ENCODE peak calls at places on chromosomes 13 and 19, in seven cellular contexts. Z, I, R, X, F, S and O are unnamed samples.

GRCh38 chr19:10748924-10749434 is 31.1 kb downstream of the DNM2 start:
- DNase-seq in Z (peak; percentile 56), I (peak; percentile 26), R (no peak), X (no peak), F (peak; percentile 90), S (peak; percentile 72), O (peak; percentile 98)

GRCh38 chr19:49340069-49340864 is 5.1 kb downstream of the CD37 start:
- DNase-seq in Z (no peak), I (peak; percentile 39), R (peak; percentile 80), X (peak; percentile 99), F (no peak), S (peak; percentile 54), O (no peak)

GRCh38 chr13:48009298-48009697 is 8.2 kb upstream of the SUCLA2 start:
- DNase-seq in Z (no peak), I (peak; percentile 90), R (no peak), X (no peak), F (peak; percentile 78), S (no peak), O (peak; percentile 97)

GRCh38 chr19:57648336-57649003 is 15.5 kb downstream of the ZNF211 start:
- DNase-seq in Z (no peak), I (no peak), R (no peak), X (no peak), F (no peak), S (no peak), O (no peak)

GRCh38 chr19:42199440-42200115 is 17.9 kb downstream of the DEDD2 start:
- DNase-seq in Z (no peak), I (no peak), R (peak; percentile 61), X (peak; percentile 43), F (no peak), S (no peak), O (no peak)

GRCh38 chr19:33191501-33191900 is 2.6 kb upstream of the LRP3 start:
- DNase-seq in Z (no peak), I (no peak), R (no peak), X (no peak), F (no peak), S (no peak), O (no peak)

GRCh38 chr13:27967736-27968315 is 1.3 kb downstream of the CDX2 start:
- DNase-seq in Z (no peak), I (no peak), R (peak; percentile 49), X (no peak), F (no peak), S (no peak), O (no peak)

GRCh38 chr19:13817018-13817614 is 21.9 kb downstream of the ZSWIM4 start:
- DNase-seq in Z (no peak), I (peak; percentile 30), R (peak; percentile 100), X (peak; percentile 11), F (no peak), S (peak; percentile 48), O (no peak)

GRCh38 chr19:461664-462551 is 1.1 kb upstream of the SHC2 start:
- DNase-seq in Z (no peak), I (peak; percentile 12), R (peak; percentile 77), X (no peak), F (peak; percentile 31), S (peak; percentile 83), O (no peak)

GRCh38 chr19:19261350-19262189 is 11.5 kb downstream of the TM6SF2 start:
- DNase-seq in Z (no peak), I (peak; percentile 12), R (peak; percentile 88), X (no peak), F (no peak), S (peak; percentile 52), O (no peak)

GRCh38 chr19:11164879-11165406 is 9.4 kb upstream of the SPC24 start:
- DNase-seq in Z (no peak), I (peak; percentile 94), R (no peak), X (no peak), F (no peak), S (peak; percentile 74), O (no peak)

GRCh38 chr19:18450934-18451836 is 13.3 kb upstream of the ISYNA1 start:
- DNase-seq in Z (no peak), I (peak; percentile 80), R (peak; percentile 83), X (peak; percentile 77), F (peak; percentile 82), S (peak; percentile 89), O (peak; percentile 83)

GRCh38 chr19:35495107-35496064 is 5.1 kb upstream of the KRTDAP start:
- DNase-seq in Z (peak; percentile 35), I (peak; percentile 87), R (peak; percentile 86), X (peak; percentile 77), F (peak; percentile 64), S (peak; percentile 87), O (peak; percentile 64)

GRCh38 chr13:19795956-19796355 is 13.2 kb upstream of the PSPC1 start:
- DNase-seq in Z (no peak), I (no peak), R (no peak), X (no peak), F (no peak), S (no peak), O (no peak)

GRCh38 chr13:29993716-29994488 is 143.5 kb upstream of the UBL3 start:
- DNase-seq in Z (no peak), I (peak; percentile 96), R (no peak), X (no peak), F (peak; percentile 59), S (no peak), O (no peak)

GRCh38 chr19:5588441-5588840 is 20.7 kb upstream of the TINCR start:
- DNase-seq in Z (no peak), I (peak; percentile 50), R (no peak), X (no peak), F (no peak), S (no peak), O (no peak)

GRCh38 chr13:47188802-47189201 is 291.9 kb upstream of the HTR2A start:
- DNase-seq in Z (no peak), I (peak; percentile 94), R (no peak), X (no peak), F (peak; percentile 6), S (peak; percentile 17), O (no peak)

GRCh38 chr13:52852444-52852843 is 4.0 kb upstream of the PCDH8 start:
- DNase-seq in Z (no peak), I (no peak), R (no peak), X (no peak), F (no peak), S (no peak), O (no peak)

GRCh38 chr19:48455908-48456562 is 661 bp downstream of the KCNJ14 start:
- DNase-seq in Z (no peak), I (no peak), R (no peak), X (no peak), F (no peak), S (no peak), O (no peak)

GRCh38 chr19:5369962-5370367 is 29.4 kb upstream of the PTPRS start:
- DNase-seq in Z (no peak), I (peak; percentile 46), R (peak; percentile 84), X (peak; percentile 48), F (peak; percentile 65), S (peak; percentile 60), O (no peak)

GRCh38 chr13:45705936-45706335 is 3.8 kb downstream of the CBY2 start:
- DNase-seq in Z (no peak), I (no peak), R (no peak), X (peak; percentile 5), F (no peak), S (no peak), O (no peak)

GRCh38 chr19:48537541-48537940 is 14.4 kb upstream of the SULT2B1 start:
- DNase-seq in Z (no peak), I (no peak), R (no peak), X (no peak), F (no peak), S (no peak), O (no peak)

GRCh38 chr13:32314968-32315254 is 252 bp downstream of the ZAR1L start:
- DNase-seq in Z (peak; percentile 43), I (peak; percentile 81), R (peak; percentile 85), X (peak; percentile 67), F (peak; percentile 5), S (peak; percentile 66), O (no peak)

GRCh38 chr13:100130092-100130491 is 41.2 kb downstream of the PCCA start:
- DNase-seq in Z (no peak), I (peak; percentile 60), R (peak; percentile 41), X (no peak), F (peak; percentile 7), S (no peak), O (no peak)

GRCh38 chr19:50743537-50743936 is 20.4 kb downstream of the CLEC11A start:
- DNase-seq in Z (no peak), I (no peak), R (no peak), X (no peak), F (no peak), S (no peak), O (no peak)

GRCh38 chr13:80177327-80177726 is 163.6 kb downstream of the SPRY2 start:
- DNase-seq in Z (no peak), I (no peak), R (peak; percentile 30), X (no peak), F (peak; percentile 45), S (no peak), O (no peak)

GRCh38 chr19:4197625-4198466 is 15.4 kb downstream of the ANKRD24 start:
- DNase-seq in Z (no peak), I (peak; percentile 39), R (peak; percentile 87), X (no peak), F (no peak), S (no peak), O (no peak)

DNA sequence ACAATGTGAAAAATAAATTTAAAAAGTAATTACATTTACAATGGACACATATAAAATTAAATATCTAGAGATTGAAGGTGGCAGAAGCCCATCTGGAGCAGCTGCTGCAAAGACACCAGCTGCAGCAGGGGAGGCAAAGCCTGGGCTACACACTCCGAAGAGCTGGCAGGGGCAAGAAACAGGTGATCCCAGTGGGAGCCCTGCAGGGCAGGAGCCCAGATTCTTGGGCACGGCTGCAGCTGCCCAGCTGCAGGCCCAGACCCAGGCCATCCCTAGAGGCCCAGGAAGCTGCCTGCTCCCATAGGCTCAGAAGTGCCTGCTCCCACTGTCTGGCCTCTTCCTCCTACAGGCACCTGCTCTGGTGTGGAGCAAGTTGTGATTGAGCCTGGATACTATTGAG is 1547.9 kb upstream of the SPRY2 start:
- DNase-seq in Z (no peak), I (no peak), R (no peak), X (no peak), F (no peak), S (no peak), O (no peak)
- H3K9me2 ChIP-seq in Z (no peaks in the 10 kb centered on the region), I (no peaks in the 10 kb centered on the region), R (no peaks in the 10 kb centered on the region), X (no peaks in the 10 kb centered on the region), F (no peaks in the 10 kb centered on the region), S (no peaks in the 10 kb centered on the region), O (no peaks in the 10 kb centered on the region)

GRCh38 chr19:2490659-2491058 is 14.7 kb downstream of the GADD45B start:
- DNase-seq in Z (no peak), I (no peak), R (no peak), X (peak; percentile 77), F (no peak), S (no peak), O (no peak)
- H3K4me3 ChIP-seq in Z (no peak overlapping the region), I (no peak overlapping the region), R (no peak overlapping the region), X (peak overlapping the region; percentile 27), F (peak overlapping the region; percentile 48), S (no peak overlapping the region), O (no peak overlapping the region)

GRCh38 chr13:41356788-41357187 is 45.7 kb downstream of the NAA16 start:
- DNase-seq in Z (no peak), I (no peak), R (no peak), X (no peak), F (peak; percentile 35), S (no peak), O (no peak)
- H3K27ac ChIP-seq in Z (no peak overlapping the region), I (no peak overlapping the region), R (no peak overlapping the region), X (no peak overlapping the region), F (peak overlapping the region; percentile 61), S (no peak overlapping the region), O (peak overlapping the region; percentile 58)

DNA sequence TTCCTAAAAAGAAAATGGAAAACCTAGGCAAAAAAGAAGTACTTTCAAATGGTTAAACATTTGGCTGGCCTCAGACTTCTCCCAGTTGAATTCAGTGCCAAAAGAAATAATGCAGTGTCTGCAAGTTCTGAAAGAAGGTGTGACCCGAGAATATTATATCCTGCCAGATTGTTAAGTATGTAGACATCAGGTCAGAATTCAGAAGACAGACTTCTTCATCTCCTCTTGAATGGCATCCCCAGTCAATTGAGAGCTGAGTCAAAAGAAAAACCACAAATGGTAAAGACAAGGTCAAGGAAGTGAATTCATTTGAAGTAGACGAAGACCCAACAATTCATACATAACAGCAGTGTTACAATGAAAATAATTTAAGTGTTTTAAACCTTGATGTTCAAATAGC is 194.5 kb downstream of the NBEA start:
- DNase-seq in Z (no peak), I (no peak), R (no peak), X (no peak), F (no peak), S (no peak), O (no peak)
- H3K9me2 ChIP-seq in Z (no peaks in the 10 kb centered on the region), I (no peaks in the 10 kb centered on the region), R (no peaks in the 10 kb centered on the region), X (no peaks in the 10 kb centered on the region), F (no peaks in the 10 kb centered on the region), S (no peaks in the 10 kb centered on the region), O (no peaks in the 10 kb centered on the region)